ENCODE peak calls at places on chromosomes 2 and 18, in eight cellular contexts. Y is foreskin fibroblast, J is smooth muscle cell of the brain vasculature, M is SK-N-MC, E is HT-29, N is left cardiac atrium, G is hypothalamus, U is choroid plexus epithelial cell. W is an unnamed sample.

GRCh38 chr2:65630643-65631042 is 198.2 kb upstream of the SPRED2 start:
- DNase-seq in Y (peak; percentile 76), J (no peak), M (no peak), E (no peak), N (no peak), G (no peak), U (peak; percentile 98), W (peak; percentile 20)

GRCh38 chr2:210445116-210445707 is 31.3 kb downstream of the LANCL1 start:
- DNase-seq in Y (peak; percentile 32), J (no peak), M (no peak), E (peak; percentile 29), N (no peak), G (no peak), U (peak; percentile 50), W (no peak)

GRCh38 chr2:164606557-164606956 is 14.7 kb downstream of the GRB14 start:
- DNase-seq in Y (peak; percentile 89), J (peak; percentile 33), M (no peak), E (no peak), N (no peak), G (no peak), U (peak; percentile 56), W (peak; percentile 41)

GRCh38 chr2:68646303-68646702 is 2.9 kb downstream of the PROKR1 start:
- DNase-seq in Y (peak; percentile 9), J (no peak), M (no peak), E (peak; percentile 8), N (no peak), G (no peak), U (peak; percentile 29), W (no peak)

GRCh38 chr2:100422320-100422719 is 4.9 kb upstream of the CHST10 start:
- DNase-seq in Y (peak; percentile 67), J (no peak), M (no peak), E (peak; percentile 50), N (no peak), G (peak; percentile 5), U (peak; percentile 69), W (peak; percentile 14)

GRCh38 chr18:54388203-54389142 is 30.8 kb downstream of the C18orf54 start:
- DNase-seq in Y (peak; percentile 88), J (peak; percentile 33), M (no peak), E (peak; percentile 61), N (peak; percentile 18), G (no peak), U (peak; percentile 91), W (peak; percentile 70)

GRCh38 chr2:139000087-139000486 is 219.9 kb upstream of the NXPH2 start:
- DNase-seq in Y (peak; percentile 12), J (no peak), M (peak; percentile 59), E (no peak), N (no peak), G (no peak), U (no peak), W (no peak)

GRCh38 chr2:30265441-30266015 is 34.2 kb downstream of the LBH start:
- DNase-seq in Y (peak; percentile 38), J (no peak), M (no peak), E (no peak), N (no peak), G (no peak), U (peak; percentile 39), W (no peak)

GRCh38 chr2:124921221-124921620 is 896.1 kb downstream of the CNTNAP5 start:
- DNase-seq in Y (no peak), J (no peak), M (no peak), E (no peak), N (no peak), G (no peak), U (no peak), W (no peak)

GRCh38 chr2:138267161-138267901 is 234.2 kb upstream of the SPOPL start:
- DNase-seq in Y (peak; percentile 81), J (no peak), M (no peak), E (no peak), N (no peak), G (no peak), U (peak; percentile 86), W (peak; percentile 1)

GRCh38 chr2:241799522-241800197 is 9.3 kb upstream of the NEU4 start:
- DNase-seq in Y (no peak), J (no peak), M (no peak), E (no peak), N (peak; percentile 14), G (no peak), U (no peak), W (no peak)

GRCh38 chr18:11521853-11522252 is 87.5 kb upstream of the SLC35G4 start:
- DNase-seq in Y (peak; percentile 51), J (no peak), M (no peak), E (no peak), N (no peak), G (no peak), U (no peak), W (no peak)

GRCh38 chr2:181685150-181685688 is 4.9 kb upstream of the NEUROD1 start:
- DNase-seq in Y (peak; percentile 49), J (no peak), M (no peak), E (no peak), N (no peak), G (no peak), U (peak; percentile 24), W (no peak)